ENCODE peak calls at places on chromosomes 12 and 14, in six cellular contexts. B, G, F, H, W and X are unnamed samples.

GRCh38 chr12:6563448-6564050 is 4.5 kb downstream of the NOP2 start:
- DNase-seq in B (peak), G (peak), F (peak), H (no peak), W (peak), X (peak)

GRCh38 chr12:11822071-11822818 is 172.8 kb downstream of the ETV6 start:
- DNase-seq in B (peak), G (peak), F (peak), H (peak), W (no peak), X (no peak)

GRCh38 chr12:109987615-109988014 is 8.6 kb downstream of the GIT2 start:
- DNase-seq in B (no peak), G (no peak), F (no peak), H (peak), W (no peak), X (no peak)

GRCh38 chr12:29241821-29242591 is 92.9 kb downstream of the FAR2 start:
- DNase-seq in B (peak), G (peak), F (no peak), H (peak), W (no peak), X (no peak)

GRCh38 chr12:124952295-124952694 is 36.6 kb downstream of the DHX37 start:
- DNase-seq in B (no peak), G (no peak), F (no peak), H (no peak), W (no peak), X (no peak)

GRCh38 chr12:98418357-98419075 is 96.9 kb upstream of the TMPO start:
- DNase-seq in B (peak), G (peak), F (no peak), H (peak), W (no peak), X (no peak)

GRCh38 chr12:69991683-69992297 is 166.8 kb downstream of the MYRFL start:
- DNase-seq in B (no peak), G (peak), F (no peak), H (no peak), W (no peak), X (no peak)

GRCh38 chr14:56004807-56005579 is 113.2 kb upstream of the PELI2 start:
- DNase-seq in B (peak), G (peak), F (peak), H (peak), W (no peak), X (no peak)

GRCh38 chr14:66143387-66144112 is 342.6 kb upstream of the CCDC196 start:
- DNase-seq in B (no peak), G (no peak), F (no peak), H (no peak), W (no peak), X (no peak)

GRCh38 chr12:130266751-130267150 is 70.9 kb upstream of the PIWIL1 start:
- DNase-seq in B (no peak), G (no peak), F (no peak), H (no peak), W (no peak), X (no peak)

GRCh38 chr12:118237908-118238307 is 102.0 kb downstream of the PEBP1 start:
- DNase-seq in B (peak), G (peak), F (no peak), H (peak), W (no peak), X (no peak)

GRCh38 chr12:27870939-27871338 is 90.9 kb upstream of the MANSC4 start:
- DNase-seq in B (peak), G (peak), F (no peak), H (peak), W (no peak), X (no peak)

GRCh38 chr14:39203659-39204606 is 28.9 kb downstream of the PNN start:
- DNase-seq in B (no peak), G (no peak), F (no peak), H (no peak), W (no peak), X (no peak)

GRCh38 chr14:101066826-101067508 is 163.4 kb upstream of the RTL1 start:
- DNase-seq in B (no peak), G (no peak), F (no peak), H (no peak), W (no peak), X (no peak)

GRCh38 chr12:10395390-10395998 is 5.7 kb upstream of the KLRK1 start:
- DNase-seq in B (peak), G (peak), F (peak), H (peak), W (no peak), X (no peak)

GRCh38 chr12:79233341-79233761 is 368.8 kb downstream of the SYT1 start:
- DNase-seq in B (no peak), G (no peak), F (no peak), H (no peak), W (no peak), X (no peak)

GRCh38 chr12:119227292-119227691 is 48.6 kb downstream of the HSPB8 start:
- DNase-seq in B (no peak), G (no peak), F (no peak), H (no peak), W (no peak), X (no peak)

GRCh38 chr12:5333096-5333495 is 98.8 kb upstream of the NTF3 start:
- DNase-seq in B (no peak), G (no peak), F (no peak), H (no peak), W (no peak), X (no peak)

GRCh38 chr12:128474916-128475315 is 207.9 kb downstream of the TMEM132C start:
- DNase-seq in B (no peak), G (no peak), F (no peak), H (no peak), W (no peak), X (no peak)

GRCh38 chr14:76726551-76726961 is 34.7 kb upstream of the VASH1 start:
- DNase-seq in B (no peak), G (no peak), F (no peak), H (no peak), W (no peak), X (no peak)

GRCh38 chr12:112031472-112031871 is 18.2 kb downstream of the ERP29 start:
- DNase-seq in B (no peak), G (no peak), F (no peak), H (no peak), W (no peak), X (no peak)

GRCh38 chr14:103281496-103282231 is 52.4 kb upstream of the EIF5 start:
- DNase-seq in B (peak), G (peak), F (no peak), H (peak), W (no peak), X (no peak)

GRCh38 chr14:24802236-24802635 is 168.2 kb upstream of the GZMB start:
- DNase-seq in B (no peak), G (no peak), F (no peak), H (no peak), W (no peak), X (no peak)

GRCh38 chr12:953776-954175 is 4.3 kb upstream of the RAD52 start:
- DNase-seq in B (peak), G (peak), F (no peak), H (peak), W (no peak), X (no peak)

GRCh38 chr14:67532606-67532997 is 488 bp upstream of the PLEKHH1 start:
- DNase-seq in B (no peak), G (no peak), F (no peak), H (no peak), W (no peak), X (no peak)

GRCh38 chr14:104795781-104796681 is 483 bp upstream of the AKT1 start:
- DNase-seq in B (peak), G (peak), F (peak), H (peak), W (peak), X (no peak)

GRCh38 chr14:104798300-104799238 is 2.3 kb upstream of the ZBTB42 start:
- DNase-seq in B (no peak), G (no peak), F (no peak), H (no peak), W (no peak), X (no peak)

GRCh38 chr14:104796682-104797081 is 1.1 kb upstream of the AKT1 start:
- DNase-seq in B (no peak), G (no peak), F (no peak), H (no peak), W (no peak), X (no peak)

GRCh38 chr14:104799239-104799599 is 1.7 kb upstream of the ZBTB42 start:
- DNase-seq in B (no peak), G (no peak), F (no peak), H (no peak), W (no peak), X (no peak)

DNA sequence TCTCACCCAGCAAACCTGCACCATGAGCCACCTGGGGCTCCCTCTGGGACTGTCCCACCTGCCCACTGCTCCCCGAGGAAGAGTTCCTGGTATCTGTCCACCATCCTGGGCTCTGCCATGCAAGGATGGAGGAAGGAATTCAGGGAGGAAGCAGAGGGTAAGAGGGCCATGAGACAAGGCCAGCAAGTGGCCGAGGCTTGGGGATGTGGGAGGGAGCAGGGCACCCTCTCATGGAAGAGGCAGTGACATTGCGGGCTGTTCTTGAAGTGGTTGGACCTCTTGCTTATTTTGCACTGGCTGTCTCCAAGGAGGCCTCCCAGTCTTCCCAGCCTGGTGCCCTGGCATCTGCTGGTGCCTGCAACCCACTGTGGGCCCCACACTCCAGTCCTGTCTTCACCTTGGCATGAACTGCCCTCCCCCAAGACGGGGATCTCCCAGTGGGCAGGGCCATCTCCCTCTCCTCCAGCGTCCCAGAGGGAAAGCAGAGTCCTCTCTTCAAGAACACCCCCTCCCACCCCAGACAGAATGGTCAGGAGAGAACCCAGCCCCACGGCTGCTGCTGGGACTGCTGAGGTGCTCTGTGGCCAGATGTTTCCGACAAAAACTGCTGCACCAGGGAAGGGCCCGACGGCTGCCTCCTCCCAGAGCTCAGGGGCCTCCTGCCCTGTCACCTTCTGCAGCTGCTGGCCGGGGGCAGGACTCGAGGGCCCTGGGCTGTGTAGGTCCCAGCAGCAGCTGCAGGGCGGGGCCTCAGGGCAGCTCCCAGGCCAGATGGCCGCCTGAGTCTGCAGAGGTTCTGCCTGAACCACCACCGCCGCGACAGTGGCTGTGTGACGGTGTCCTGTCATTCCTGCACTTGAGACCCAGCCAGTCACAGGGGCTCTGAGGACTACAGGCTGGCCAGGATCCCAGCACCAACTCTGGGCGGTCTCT is 1.8 kb upstream of the AKT1 start:
- DNase-seq in B (no peak), G (no peak), F (no peak), H (no peak), W (no peak), X (no peak)
- TF ChIP-seq CTCF in B (no peak), G (no peak), F (no peak), H (no peak), W (no peak), X (no peak)

DNA sequence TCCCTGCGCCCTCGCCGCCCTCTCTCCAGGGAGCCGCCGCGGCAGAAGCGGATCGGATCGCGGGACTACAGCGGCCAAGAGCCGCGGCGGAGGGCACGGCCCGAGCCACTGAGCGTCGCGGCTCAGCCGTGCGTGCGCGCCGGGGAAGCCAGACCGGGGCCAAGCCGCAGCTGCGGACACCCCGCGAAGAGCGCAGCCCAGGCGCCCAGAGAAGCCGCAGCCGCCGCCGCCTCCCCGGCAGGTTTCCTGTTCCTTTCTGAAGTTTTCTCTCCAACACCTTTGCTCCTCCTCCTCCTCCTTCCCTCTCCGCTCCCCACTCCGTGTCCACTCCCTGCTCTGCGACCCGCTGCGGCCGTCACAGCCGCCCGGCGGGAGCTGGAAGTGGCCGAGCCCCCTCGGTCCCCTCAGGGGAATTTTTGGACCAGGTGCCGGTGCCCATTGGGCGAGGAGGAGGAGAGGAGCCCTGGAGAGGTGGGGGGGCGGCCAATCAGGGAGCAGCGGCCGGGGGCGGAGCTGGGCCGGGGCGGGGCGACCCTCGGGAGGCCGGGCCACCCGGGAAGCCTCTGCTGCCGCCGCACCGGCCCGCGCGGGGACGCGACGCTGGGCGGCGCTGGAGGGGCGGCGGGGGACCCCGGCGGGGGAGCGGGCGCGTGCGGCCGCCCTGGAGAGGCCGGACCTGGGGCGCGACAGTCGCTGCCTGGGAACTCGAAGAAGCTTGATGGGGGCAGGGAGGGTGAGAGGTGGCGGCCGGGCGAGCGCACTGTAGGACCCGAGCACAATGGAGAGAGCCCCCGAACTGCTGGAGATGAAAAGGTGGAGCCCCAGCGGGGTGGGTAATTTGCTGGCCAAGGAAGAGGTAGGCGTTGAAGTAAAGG is at the start of gene ITPR2:
- DNase-seq in B (peak), G (peak), F (peak), H (peak), W (peak), X (peak)
- TF ChIP-seq CTCF in B (peak), G (no peak), F (peak), H (no peak), W (peak), X (peak)

GRCh38 chr12:115866909-115867525 is 410.5 kb downstream of the MED13L start:
- DNase-seq in B (peak), G (no peak), F (no peak), H (no peak), W (no peak), X (no peak)
- TF ChIP-seq CTCF in B (no peak), G (no peak), F (peak), H (no peak), W (no peak), X (peak)

DNA sequence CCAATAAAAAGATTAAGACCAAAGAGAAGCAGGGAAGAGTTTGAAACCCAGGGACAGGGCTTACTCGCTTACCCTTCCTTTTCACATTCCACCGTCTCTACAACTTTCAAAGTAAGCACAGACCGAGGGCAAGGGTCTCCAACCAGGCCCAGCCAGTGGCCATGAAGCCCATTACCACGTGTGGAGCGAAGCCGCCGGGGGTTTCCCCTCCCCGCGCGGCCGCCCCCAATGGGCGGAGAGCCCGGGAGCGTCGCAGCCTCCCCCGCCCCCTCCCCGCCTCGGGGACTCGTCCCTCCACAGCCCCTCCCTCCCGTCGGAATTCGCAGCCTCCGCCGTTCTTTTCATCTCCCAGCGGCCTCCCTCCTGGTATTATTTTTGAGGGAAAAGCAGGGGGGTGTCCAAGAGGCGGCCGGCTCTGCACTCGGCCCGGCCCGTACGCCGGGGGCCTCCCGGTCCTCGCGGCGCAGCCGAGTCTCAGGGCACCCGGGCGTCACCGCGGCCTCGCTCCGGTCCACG is 666 bp downstream of the NAP1L1 start:
- DNase-seq in B (peak), G (peak), F (peak), H (peak), W (peak), X (peak)
- TF ChIP-seq CTCF in B (no peak), G (no peak), F (no peak), H (no peak), W (no peak), X (no peak)

DNA sequence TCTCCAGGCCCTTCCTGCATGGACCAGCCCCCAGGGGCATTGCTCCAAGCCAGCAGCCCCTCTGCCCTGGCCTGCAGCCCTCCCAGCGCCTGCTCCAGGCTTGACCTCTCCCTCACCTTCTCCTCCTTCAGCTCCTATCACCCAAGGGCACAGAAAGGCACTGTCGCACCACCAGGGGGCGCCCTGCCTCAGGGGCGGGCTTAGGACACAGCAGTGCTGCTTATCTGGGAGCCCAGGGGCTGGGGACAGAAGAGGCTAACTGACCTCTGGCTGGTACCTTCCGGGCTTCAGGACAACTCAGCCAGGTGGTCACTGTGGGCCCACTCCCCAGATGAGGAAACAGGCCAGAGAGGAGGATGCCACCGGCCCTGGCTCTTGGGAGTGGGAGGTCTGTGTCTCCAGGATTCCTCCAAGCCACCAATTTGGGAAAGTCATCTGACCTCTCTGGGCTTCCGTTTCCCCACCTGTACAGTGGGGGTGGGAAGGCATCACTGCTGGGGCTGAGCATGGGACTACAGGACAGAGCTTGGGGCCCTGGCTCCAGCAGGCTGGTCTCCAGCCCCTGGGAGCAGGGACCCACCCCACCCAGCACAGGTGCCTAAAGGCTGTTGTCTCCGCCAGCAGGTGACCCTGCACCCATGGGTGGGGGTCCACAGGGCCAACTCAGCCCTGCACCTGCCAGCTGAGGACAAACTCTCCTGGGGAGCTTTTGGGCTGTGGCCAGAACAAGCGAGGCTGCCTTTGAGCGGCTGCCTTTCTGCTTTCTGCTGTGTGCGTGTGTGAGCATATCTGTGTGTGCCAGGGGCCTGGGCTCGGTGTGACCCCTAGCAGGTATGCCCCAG is 25.5 kb upstream of the GPR132 start:
- DNase-seq in B (peak), G (peak), F (peak), H (peak), W (peak), X (peak)
- TF ChIP-seq CTCF in B (peak), G (peak), F (peak), H (peak), W (peak), X (peak)

DNA sequence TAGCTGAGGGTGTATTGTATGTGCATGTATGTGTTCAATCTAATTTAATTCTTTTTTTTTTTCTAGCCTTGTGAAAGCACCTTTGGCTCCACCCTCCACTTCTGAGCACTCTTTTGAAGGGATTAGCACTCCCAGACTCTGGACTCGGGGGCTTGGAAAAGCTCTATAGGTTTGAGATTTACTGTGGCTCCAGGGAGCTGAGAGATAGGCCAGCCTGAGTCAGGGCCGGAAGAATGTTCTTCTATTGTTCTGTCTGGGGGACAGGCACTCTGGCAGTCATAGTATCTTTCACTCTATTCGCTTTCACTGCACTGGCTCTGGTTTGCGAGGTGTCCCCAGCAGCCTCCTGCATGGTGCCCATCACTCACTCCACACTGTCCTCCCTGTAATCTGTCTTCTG is 540.1 kb upstream of the TBX3 start:
- DNase-seq in B (peak), G (no peak), F (no peak), H (peak), W (no peak), X (no peak)
- TF ChIP-seq CTCF in B (no peak), G (no peak), F (no peak), H (no peak), W (no peak), X (no peak)